ENCODE peak calls at places on chromosome 7, in eight cellular contexts. K, C, Q, I, S, X, P and Y are unnamed samples.

GRCh38 chr7:44236333-44236728 is 35.6 kb downstream of the YKT6 start:
- DNase-seq in S (no peak), X (no peak), C (no peak), Q (no peak), I (no peak), P (no peak), K (no peak), Y (no peak)

GRCh38 chr7:105975770-105976428 is 12.8 kb downstream of the CDHR3 start:
- DNase-seq in P (no peak), S (no peak), K (peak; percentile 69), C (no peak), X (no peak), I (no peak), Q (peak; percentile 15), Y (no peak)

GRCh38 chr7:30992414-30992813 is 28.7 kb downstream of the GHRHR start:
- DNase-seq in X (no peak), C (no peak), P (no peak), Q (peak; percentile 17), I (no peak), K (no peak), S (no peak), Y (no peak)

GRCh38 chr7:133053321-133053891 is 28.5 kb downstream of the CHCHD3 start:
- DNase-seq in X (peak; percentile 72), P (no peak), S (peak; percentile 94), Q (peak; percentile 81), I (no peak), C (no peak), K (peak; percentile 84), Y (no peak)

GRCh38 chr7:152751449-152752141 is 8.0 kb upstream of the ACTR3B start:
- DNase-seq in Q (no peak), C (no peak), K (no peak), S (no peak), I (no peak), X (no peak), P (no peak), Y (no peak)

GRCh38 chr7:16465469-16466086 is at the start of gene SOSTDC1:
- DNase-seq in P (no peak), S (no peak), Q (no peak), C (peak; percentile 56), I (no peak), X (no peak), K (no peak), Y (no peak)

GRCh38 chr7:15801041-15801440 is 114.6 kb upstream of the MEOX2 start:
- DNase-seq in Q (no peak), I (no peak), P (no peak), C (no peak), S (no peak), X (no peak), K (no peak), Y (no peak)

GRCh38 chr7:47670738-47671137 is 88.8 kb upstream of the TNS3 start:
- DNase-seq in Q (no peak), S (no peak), P (no peak), I (no peak), C (no peak), X (no peak), K (no peak), Y (no peak)

GRCh38 chr7:97006951-97007861 is 1.9 kb downstream of the DLX6 start:
- DNase-seq in I (no peak), S (no peak), P (no peak), Q (no peak), K (no peak), X (no peak), C (peak; percentile 72), Y (no peak)